ENCODE peak calls at places on chromosomes 16 and 17, in ten cellular contexts. P, N, M, X, O, J, Z, W, S and I are unnamed samples.

GRCh38 chr17:973053-973452 is 6.5 kb downstream of the NXN start:
- DNase-seq in P (no peak), N (no peak), M (no peak), X (peak), O (no peak), J (no peak), Z (no peak), W (no peak), S (no peak), I (no peak)

GRCh38 chr16:81469710-81470481 is 25.3 kb downstream of the CMIP start:
- DNase-seq in P (peak), N (no peak), M (no peak), X (no peak), O (no peak), J (peak), Z (no peak), W (no peak), S (peak), I (no peak)

GRCh38 chr17:50037321-50038107 is 18.4 kb upstream of the ITGA3 start:
- DNase-seq in P (no peak), N (peak), M (no peak), X (peak), O (peak), J (no peak), Z (no peak), W (peak), S (no peak), I (no peak)

GRCh38 chr17:41801374-41802062 is 10.2 kb downstream of the P3H4 start:
- DNase-seq in P (peak), N (peak), M (no peak), X (no peak), O (peak), J (peak), Z (peak), W (peak), S (no peak), I (peak)

GRCh38 chr17:41863074-41863843 is 2.0 kb downstream of the KLHL11 start:
- DNase-seq in P (no peak), N (no peak), M (no peak), X (no peak), O (no peak), J (no peak), Z (no peak), W (no peak), S (peak), I (no peak)

GRCh38 chr16:7161886-7162285 is 170.8 kb upstream of the RBFOX1 start:
- DNase-seq in P (no peak), N (no peak), M (no peak), X (no peak), O (no peak), J (no peak), Z (no peak), W (no peak), S (no peak), I (no peak)

GRCh38 chr17:21285164-21286065 is 904 bp downstream of the MAP2K3 start:
- DNase-seq in P (peak), N (peak), M (no peak), X (no peak), O (peak), J (no peak), Z (no peak), W (peak), S (no peak), I (no peak)

GRCh38 chr17:59899099-59899498 is 6.2 kb downstream of the RPS6KB1 start:
- DNase-seq in P (no peak), N (no peak), M (no peak), X (no peak), O (no peak), J (no peak), Z (no peak), W (peak), S (peak), I (no peak)